ENCODE peak calls at places on chromosomes 1 and 21, in four cellular contexts. One of them, this sample, is unnamed.

GRCh38 chr1:246597340-246597739 is 31.1 kb downstream of the CNST start:
- DNase-seq in osteocyte: no peak
- DNase-seq in RWPE2: no peak
- DNase-seq in KG1: no peak
- DNase-seq in this sample: peak; percentile 92

GRCh38 chr1:30682396-30683275 is 40.7 kb downstream of the MATN1 start:
- DNase-seq in osteocyte: no peak
- DNase-seq in RWPE2: peak; percentile 11
- DNase-seq in KG1: no peak
- DNase-seq in this sample: no peak

GRCh38 chr1:180173952-180174351 is 19.3 kb downstream of the QSOX1 start:
- DNase-seq in osteocyte: no peak
- DNase-seq in RWPE2: no peak
- DNase-seq in KG1: no peak
- DNase-seq in this sample: no peak

GRCh38 chr1:44100183-44100582 is 18.4 kb upstream of the KLF17 start:
- DNase-seq in osteocyte: no peak
- DNase-seq in RWPE2: no peak
- DNase-seq in KG1: no peak
- DNase-seq in this sample: no peak

GRCh38 chr21:14545906-14546480 is at the start of gene SAMSN1:
- DNase-seq in osteocyte: no peak
- DNase-seq in RWPE2: no peak
- DNase-seq in KG1: peak; percentile 71
- DNase-seq in this sample: peak; percentile 85

GRCh38 chr1:206975313-206975712 is 5.1 kb upstream of the FCAMR start:
- DNase-seq in osteocyte: no peak
- DNase-seq in RWPE2: no peak
- DNase-seq in KG1: no peak
- DNase-seq in this sample: no peak

GRCh38 chr21:29232601-29233541 is 65.9 kb upstream of the BACH1 start:
- DNase-seq in osteocyte: no peak
- DNase-seq in RWPE2: no peak
- DNase-seq in KG1: no peak
- DNase-seq in this sample: peak; percentile 60

GRCh38 chr1:202968895-202969295 is 1.8 kb upstream of the CYB5R1 start:
- DNase-seq in osteocyte: no peak
- DNase-seq in RWPE2: no peak
- DNase-seq in KG1: peak; percentile 89
- DNase-seq in this sample: peak; percentile 62

GRCh38 chr1:244163131-244163530 is 112.0 kb downstream of the ZBTB18 start:
- DNase-seq in osteocyte: no peak
- DNase-seq in RWPE2: no peak
- DNase-seq in KG1: no peak
- DNase-seq in this sample: peak; percentile 37

GRCh38 chr1:63004868-63005267 is 220.9 kb downstream of the ATG4C start:
- DNase-seq in osteocyte: no peak
- DNase-seq in RWPE2: no peak
- DNase-seq in KG1: no peak
- DNase-seq in this sample: no peak

GRCh38 chr1:79259390-79260336 is 253.1 kb upstream of the ADGRL4 start:
- DNase-seq in osteocyte: no peak
- DNase-seq in RWPE2: no peak
- DNase-seq in KG1: no peak
- DNase-seq in this sample: peak; percentile 44

GRCh38 chr21:29433366-29434059 is 134.8 kb downstream of the BACH1 start:
- DNase-seq in osteocyte: no peak
- DNase-seq in RWPE2: no peak
- DNase-seq in KG1: no peak
- DNase-seq in this sample: no peak

GRCh38 chr1:100883963-100884362 is 10.7 kb downstream of the EXTL2 start:
- DNase-seq in osteocyte: no peak
- DNase-seq in RWPE2: no peak
- DNase-seq in KG1: no peak
- DNase-seq in this sample: peak; percentile 76

GRCh38 chr1:167330601-167331293 is 110.1 kb downstream of the POU2F1 start:
- DNase-seq in osteocyte: no peak
- DNase-seq in RWPE2: no peak
- DNase-seq in KG1: no peak
- DNase-seq in this sample: no peak

GRCh38 chr1:9437931-9438330 is 101.3 kb upstream of the SLC25A33 start:
- DNase-seq in osteocyte: no peak
- DNase-seq in RWPE2: no peak
- DNase-seq in KG1: no peak
- DNase-seq in this sample: no peak

GRCh38 chr1:87644033-87644432 is 315.4 kb downstream of the LMO4 start:
- DNase-seq in osteocyte: no peak
- DNase-seq in RWPE2: no peak
- DNase-seq in KG1: no peak
- DNase-seq in this sample: no peak

GRCh38 chr1:193310569-193310968 is 124.2 kb upstream of the B3GALT2 start:
- DNase-seq in osteocyte: no peak
- DNase-seq in RWPE2: no peak
- DNase-seq in KG1: no peak
- DNase-seq in this sample: no peak

GRCh38 chr1:116268211-116268610 is 104.8 kb upstream of the ATP1A1 start:
- DNase-seq in osteocyte: no peak
- DNase-seq in RWPE2: peak; percentile 87
- DNase-seq in KG1: no peak
- DNase-seq in this sample: no peak

GRCh38 chr1:63593303-63593886 is at the start of gene PGM1:
- DNase-seq in osteocyte: peak; percentile 89
- DNase-seq in RWPE2: peak; percentile 82
- DNase-seq in KG1: peak; percentile 61
- DNase-seq in this sample: peak; percentile 69

GRCh38 chr1:205840524-205840923 is 9.4 kb downstream of the PM20D1 start:
- DNase-seq in osteocyte: no peak
- DNase-seq in RWPE2: no peak
- DNase-seq in KG1: no peak
- DNase-seq in this sample: no peak

GRCh38 chr1:4622821-4623220 is 31.6 kb upstream of the AJAP1 start:
- DNase-seq in osteocyte: no peak
- DNase-seq in RWPE2: no peak
- DNase-seq in KG1: no peak
- DNase-seq in this sample: no peak

GRCh38 chr21:31471865-31472264 is 127.8 kb upstream of the TIAM1 start:
- DNase-seq in osteocyte: no peak
- DNase-seq in RWPE2: no peak
- DNase-seq in KG1: no peak
- DNase-seq in this sample: no peak

GRCh38 chr21:35378881-35379280 is 329.8 kb upstream of the RUNX1 start:
- DNase-seq in osteocyte: no peak
- DNase-seq in RWPE2: no peak
- DNase-seq in KG1: no peak
- DNase-seq in this sample: no peak

GRCh38 chr1:19811206-19811851 is 3.8 kb downstream of the RNF186 start:
- DNase-seq in osteocyte: no peak
- DNase-seq in RWPE2: no peak
- DNase-seq in KG1: no peak
- DNase-seq in this sample: peak; percentile 38

GRCh38 chr1:55443175-55443933 is 228.2 kb upstream of the USP24 start:
- DNase-seq in osteocyte: no peak
- DNase-seq in RWPE2: peak; percentile 75
- DNase-seq in KG1: no peak
- DNase-seq in this sample: peak; percentile 37

GRCh38 chr21:41765393-41765950 is 1.4 kb downstream of the RIPK4 start:
- DNase-seq in osteocyte: no peak
- DNase-seq in RWPE2: no peak
- DNase-seq in KG1: no peak
- DNase-seq in this sample: no peak

GRCh38 chr21:41043008-41043407 is 125.0 kb upstream of the BACE2 start:
- DNase-seq in osteocyte: no peak
- DNase-seq in RWPE2: no peak
- DNase-seq in KG1: no peak
- DNase-seq in this sample: no peak

GRCh38 chr1:207073906-207074820 is 14.5 kb upstream of the C4BPB start:
- DNase-seq in osteocyte: no peak
- DNase-seq in RWPE2: no peak
- DNase-seq in KG1: no peak
- DNase-seq in this sample: no peak

GRCh38 chr1:183248989-183249691 is 63.1 kb downstream of the LAMC2 start:
- DNase-seq in osteocyte: no peak
- DNase-seq in RWPE2: no peak
- DNase-seq in KG1: no peak
- DNase-seq in this sample: peak; percentile 33